ENCODE peak calls at places on chromosome 3, in four cellular contexts. X is neuronal stem cell, W is NCI-H1048, A is iris pigment epithelial cell. F is an unnamed sample.

GRCh38 chr3:46006646-46007045 is 11.0 kb upstream of the FYCO1 start:
- DNase-seq in X (no peak), W (no peak), A (peak; percentile 85), F (no peak)

GRCh38 chr3:142613491-142613890 is 17.3 kb downstream of the PLS1 start:
- DNase-seq in X (no peak), W (no peak), A (no peak), F (no peak)

GRCh38 chr3:154143873-154144272 is 22.7 kb downstream of the ARHGEF26 start:
- DNase-seq in X (peak; percentile 24), W (no peak), A (no peak), F (no peak)

GRCh38 chr3:138898301-138898700 is 48.6 kb downstream of the FOXL2 start:
- DNase-seq in X (no peak), W (no peak), A (peak; percentile 45), F (no peak)

GRCh38 chr3:108222813-108223307 is 636 bp upstream of the IFT57 start:
- DNase-seq in X (peak; percentile 15), W (no peak), A (peak; percentile 21), F (no peak)

GRCh38 chr3:36843065-36844051 is 79.0 kb upstream of the DCLK3 start:
- DNase-seq in X (peak; percentile 20), W (no peak), A (peak; percentile 63), F (no peak)

GRCh38 chr3:23096041-23096440 is 107.1 kb upstream of the UBE2E2 start:
- DNase-seq in X (no peak), W (no peak), A (peak; percentile 28), F (no peak)

GRCh38 chr3:184241447-184242296 is 7.1 kb downstream of the ALG3 start:
- DNase-seq in X (no peak), W (no peak), A (no peak), F (peak; percentile 76)

GRCh38 chr3:60064210-60065178 is 1014.7 kb upstream of the CFAP20DC start:
- DNase-seq in X (no peak), W (no peak), A (peak; percentile 57), F (no peak)

GRCh38 chr3:37859908-37860199 is 1.8 kb upstream of the CTDSPL start:
- DNase-seq in X (no peak), W (no peak), A (no peak), F (no peak)

GRCh38 chr3:169818330-169818729 is 5.6 kb upstream of the LRRC34 start:
- DNase-seq in X (no peak), W (no peak), A (peak; percentile 67), F (no peak)

GRCh38 chr3:194570898-194571297 is 62.3 kb downstream of the TMEM44 start:
- DNase-seq in X (no peak), W (no peak), A (no peak), F (no peak)

GRCh38 chr3:140505256-140505655 is 172.6 kb upstream of the TRIM42 start:
- DNase-seq in X (peak; percentile 18), W (no peak), A (no peak), F (no peak)

GRCh38 chr3:161893972-161894371 is 397.4 kb downstream of the OTOL1 start:
- DNase-seq in X (no peak), W (no peak), A (peak; percentile 88), F (no peak)

GRCh38 chr3:55180936-55181535 is 253.2 kb upstream of the LRTM1 start:
- DNase-seq in X (no peak), W (no peak), A (peak; percentile 48), F (no peak)